ENCODE peak calls at places on chromosomes 4 and X, in four cellular contexts. One of them, this sample, is unnamed.

GRCh38 chr4:70778888-70779422 is 57.2 kb downstream of the RUFY3 start:
- DNase-seq in neural progenitor cell: no peak
- DNase-seq in ELR: peak
- DNase-seq in A549: no peak
- DNase-seq in this sample: peak

GRCh38 chr4:40672528-40673522 is 43.2 kb upstream of the RBM47 start:
- DNase-seq in neural progenitor cell: peak
- DNase-seq in ELR: peak
- DNase-seq in A549: peak
- DNase-seq in this sample: peak

GRCh38 chr4:156593464-156593863 is 378.1 kb downstream of the PDGFC start:
- DNase-seq in neural progenitor cell: no peak
- DNase-seq in ELR: no peak
- DNase-seq in A549: no peak
- DNase-seq in this sample: no peak

GRCh38 chr4:186823989-186824388 is 100.3 kb upstream of the FAT1 start:
- DNase-seq in neural progenitor cell: no peak
- DNase-seq in ELR: no peak
- DNase-seq in A549: no peak
- DNase-seq in this sample: no peak

GRCh38 chr4:186920486-186920885 is 196.8 kb upstream of the FAT1 start:
- DNase-seq in neural progenitor cell: no peak
- DNase-seq in ELR: no peak
- DNase-seq in A549: no peak
- DNase-seq in this sample: no peak

GRCh38 chrX:129323115-129323514 is 200.2 kb downstream of the SMARCA1 start:
- DNase-seq in neural progenitor cell: no peak
- DNase-seq in ELR: no peak
- DNase-seq in A549: no peak
- DNase-seq in this sample: peak

GRCh38 chr4:154583230-154583629 is 7.3 kb downstream of the FGA start:
- DNase-seq in neural progenitor cell: no peak
- DNase-seq in ELR: no peak
- DNase-seq in A549: no peak
- DNase-seq in this sample: no peak

GRCh38 chrX:112867570-112867969 is 26.9 kb upstream of the AMOT start:
- DNase-seq in neural progenitor cell: peak
- DNase-seq in ELR: no peak
- DNase-seq in A549: no peak
- DNase-seq in this sample: peak

GRCh38 chr4:174592256-174592984 is 70.1 kb upstream of the HPGD start:
- DNase-seq in neural progenitor cell: no peak
- DNase-seq in ELR: peak
- DNase-seq in A549: no peak
- DNase-seq in this sample: no peak

GRCh38 chr4:177761692-177762091 is 319.5 kb upstream of the AGA start:
- DNase-seq in neural progenitor cell: no peak
- DNase-seq in ELR: no peak
- DNase-seq in A549: no peak
- DNase-seq in this sample: no peak